ENCODE peak calls at places on chromosome 20, in four cellular contexts. R, F, N and U are unnamed samples. For H3K36me3, the result is how much of the 10 kb centered on the place peaks cover.

GRCh38 chr20:44600301-44600700 is 17.9 kb downstream of the PKIG start:
- DNase-seq in R (no peak), F (no peak), N (no peak), U (no peak)

GRCh38 chr20:21002486-21002885 is 103.7 kb downstream of the LINC00237 start:
- DNase-seq in N (no peak), F (no peak), R (no peak), U (no peak)

GRCh38 chr20:56986931-56987720 is 279.3 kb downstream of the BMP7 start:
- DNase-seq in N (no peak), R (no peak), F (no peak), U (no peak)

GRCh38 chr20:55684578-55684977 is 320.7 kb downstream of the CBLN4 start:
- DNase-seq in R (no peak), F (no peak), N (no peak), U (no peak)

GRCh38 chr20:49579874-49580817 is 12.2 kb upstream of the PTGIS start:
- DNase-seq in F (no peak), N (no peak), R (no peak), U (no peak)

GRCh38 chr20:23637282-23638221 is at the start of gene CST3:
- DNase-seq in R (peak), F (peak), N (peak), U (no peak)

GRCh38 chr20:14918281-14918680 is 580.9 kb upstream of the FLRT3 start:
- DNase-seq in N (no peak), F (no peak), R (no peak), U (no peak)

GRCh38 chr20:57216669-57217068 is 49.8 kb downstream of the BMP7 start:
- DNase-seq in N (no peak), F (no peak), R (no peak), U (no peak)

GRCh38 chr20:63697868-63698545 is 1.6 kb downstream of the TNFRSF6B start:
- DNase-seq in F (no peak), R (peak), N (peak), U (no peak)

GRCh38 chr20:6582449-6582848 is 185.0 kb upstream of the BMP2 start:
- DNase-seq in F (no peak), R (no peak), N (no peak), U (no peak)

GRCh38 chr20:371755-372542 is 8.6 kb upstream of the TRIB3 start:
- DNase-seq in N (peak), R (peak), F (peak), U (no peak)

GRCh38 chr20:52103911-52104545 is 87.6 kb downstream of the ZFP64 start:
- DNase-seq in F (no peak), N (no peak), R (no peak), U (no peak)

GRCh38 chr20:4513720-4514119 is 208.0 kb upstream of the PRND start:
- DNase-seq in N (no peak), F (no peak), R (no peak), U (peak)
- H3K4me3 ChIP-seq in N (no peak), F (no peak), R (no peak), U (no peak)

GRCh38 chr20:40262219-40262618 is 426.8 kb downstream of the MAFB start:
- DNase-seq in N (no peak), R (no peak), F (no peak), U (no peak)

GRCh38 chr20:40268321-40269075 is 420.5 kb downstream of the MAFB start:
- DNase-seq in R (no peak), N (no peak), F (no peak), U (no peak)

DNA sequence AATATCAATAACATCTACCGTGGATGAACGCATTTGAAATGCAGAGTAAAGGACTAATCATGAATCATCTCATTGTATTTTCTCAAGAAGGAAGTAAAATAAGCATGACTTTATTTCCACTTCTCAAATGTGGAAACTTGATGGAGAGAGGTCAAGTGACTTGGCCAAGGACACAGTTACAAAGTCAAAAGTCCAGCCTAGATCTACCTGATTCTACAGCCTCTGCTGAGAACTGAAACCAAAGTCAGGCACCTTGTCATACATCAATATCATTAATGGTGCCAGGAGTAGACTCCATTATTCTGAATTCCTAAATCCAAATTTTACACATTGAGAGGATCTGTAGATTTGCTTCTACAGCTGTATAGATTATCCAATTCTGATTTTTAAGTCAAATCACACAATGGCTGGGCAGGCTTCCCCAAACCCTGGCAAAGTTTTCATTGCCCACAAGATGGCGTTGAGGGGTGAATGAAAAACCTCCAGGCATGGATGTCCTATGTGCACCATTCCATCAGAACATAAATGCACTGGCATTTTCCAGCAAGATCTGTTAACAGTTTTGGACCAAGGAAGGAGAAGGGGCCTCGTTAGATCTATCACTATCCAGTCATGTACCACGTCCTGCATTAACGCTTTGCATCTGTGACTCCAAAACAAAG is 423.0 kb downstream of the MAFB start:
- DNase-seq in N (no peak), F (no peak), R (peak), U (no peak)
- TF ChIP-seq CTCF in N (peak), F (peak), R (peak), U (peak)

GRCh38 chr20:36238153-36238552 is 1.9 kb downstream of the AAR2 start:
- DNase-seq in F (no peak), R (no peak), N (no peak), U (no peak)
- H3K36me3 ChIP-seq in F (under half), R (under half), N (under half), U (under half)

GRCh38 chr20:9071976-9072726 is 3.3 kb downstream of the PLCB4 start:
- DNase-seq in F (no peak), R (no peak), N (no peak), U (no peak)
- H3K4me3 ChIP-seq in F (no peak), R (no peak), N (no peak), U (peak)

GRCh38 chr20:50929299-50930138 is 1.7 kb downstream of the ADNP start:
- DNase-seq in N (peak), R (peak), F (peak), U (peak)

GRCh38 chr20:50930139-50931047 is 844 bp downstream of the ADNP start:
- DNase-seq in F (no peak), N (peak), R (peak), U (no peak)

GRCh38 chr20:50931306-50932015 is at the start of gene ADNP:
- DNase-seq in N (peak), R (peak), F (peak), U (peak)

GRCh38 chr20:50931048-50931305 is 260 bp downstream of the ADNP start:
- DNase-seq in R (no peak), F (no peak), N (peak), U (no peak)

DNA sequence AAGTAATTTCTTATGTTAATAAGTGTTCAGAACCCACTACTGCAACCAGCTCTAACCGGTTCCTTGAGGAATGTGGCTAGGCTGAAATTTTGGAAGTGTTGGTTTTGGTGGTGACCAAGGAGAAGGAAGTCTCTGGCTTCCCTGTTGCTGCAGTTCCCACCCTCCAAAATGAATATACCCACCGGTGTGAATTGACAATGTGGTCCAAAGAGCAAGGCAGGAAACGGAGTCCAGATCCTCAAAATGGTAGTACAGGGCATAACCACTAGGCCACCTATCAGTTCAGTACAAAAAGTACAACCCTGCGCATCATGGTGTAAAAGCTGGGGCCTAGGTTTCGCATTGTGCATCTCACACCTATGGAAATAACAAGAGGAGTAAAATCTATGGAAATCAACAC is 2.8 kb downstream of the ADNP start:
- DNase-seq in N (no peak), R (no peak), F (no peak), U (no peak)
- TF ChIP-seq CTCF in N (no peak), R (no peak), F (peak), U (no peak)

GRCh38 chr20:58243653-58244410 is 15.4 kb upstream of the ANKRD60 start:
- DNase-seq in N (no peak), R (no peak), F (no peak), U (no peak)
- H3K36me3 ChIP-seq in N (half or more), R (under half), F (under half), U (under half)

GRCh38 chr20:47503685-47504084 is 2.0 kb downstream of the NCOA3 start:
- DNase-seq in R (no peak), N (no peak), F (no peak), U (no peak)
- H3K4me3 ChIP-seq in R (no peak), N (peak), F (peak), U (peak)